ENCODE peak calls at places on chromosomes 16 and 17, in eight cellular contexts. X is T47D; S is psoas muscle; V is NCI-H748 treated with DMSO at 0.1 percent for 48 hours; G is activated effector memory CD4-positive, alpha-beta T cell treated with anti-CD3 and anti-CD28 coated beads, Interleukin-2, amount 50 U/mL, for 16 hours; C is T-helper 9 cell; B is AG09319; A is HFFc6. I is an unnamed sample.
A peak's percentile ranks its signal among the peaks of the same experiment; 100 is the strongest.

GRCh38 chr17:50943575-50943933 is 77.4 kb upstream of the TOB1 start:
- DNase-seq in X (peak; percentile 50), S (no peak), V (no peak), G (peak; percentile 63), C (no peak), B (no peak), A (no peak), I (no peak)

GRCh38 chr16:4111748-4112696 is 4.2 kb downstream of the ADCY9 start:
- DNase-seq in X (peak; percentile 33), S (no peak), V (peak; percentile 9), G (no peak), C (no peak), B (no peak), A (peak; percentile 25), I (no peak)

GRCh38 chr17:16986391-16986790 is 14.5 kb upstream of the TNFRSF13B start:
- DNase-seq in X (no peak), S (no peak), V (no peak), G (no peak), C (no peak), B (no peak), A (no peak), I (no peak)

GRCh38 chr16:629289-630023 is 1.3 kb upstream of the WFIKKN1 start:
- DNase-seq in X (no peak), S (peak; percentile 32), V (no peak), G (no peak), C (no peak), B (no peak), A (no peak), I (no peak)

GRCh38 chr17:48755346-48755745 is 26.8 kb upstream of the HOXB13 start:
- DNase-seq in X (no peak), S (no peak), V (no peak), G (no peak), C (no peak), B (no peak), A (no peak), I (peak; percentile 5)

GRCh38 chr16:2991566-2992261 is 11.5 kb upstream of the PKMYT1 start:
- DNase-seq in X (no peak), S (no peak), V (no peak), G (no peak), C (no peak), B (no peak), A (no peak), I (no peak)

GRCh38 chr17:17403899-17404576 is 72.8 kb upstream of the MED9 start:
- DNase-seq in X (no peak), S (no peak), V (peak; percentile 98), G (peak; percentile 77), C (peak; percentile 31), B (no peak), A (no peak), I (peak; percentile 74)

GRCh38 chr17:77942111-77942988 is 16.2 kb upstream of the TNRC6C start:
- DNase-seq in X (no peak), S (no peak), V (no peak), G (peak; percentile 4), C (no peak), B (no peak), A (no peak), I (no peak)

GRCh38 chr16:72474511-72475123 is 302.7 kb upstream of the PMFBP1 start:
- DNase-seq in X (peak; percentile 56), S (no peak), V (no peak), G (no peak), C (no peak), B (no peak), A (peak; percentile 85), I (no peak)

GRCh38 chr17:58096892-58097291 is 13.7 kb downstream of the DYNLL2 start:
- DNase-seq in X (no peak), S (no peak), V (no peak), G (no peak), C (no peak), B (no peak), A (peak; percentile 16), I (no peak)

GRCh38 chr17:5381542-5381941 is 37.9 kb downstream of the NUP88 start:
- DNase-seq in X (no peak), S (no peak), V (no peak), G (no peak), C (no peak), B (no peak), A (no peak), I (no peak)